ENCODE peak calls at places on chromosomes 4 and X, in five cellular contexts. One of them, this sample, is unnamed.

GRCh38 chrX:49844622-49845021 is 15.5 kb downstream of the PAGE4 start:
- DNase-seq in IMR-90: no peak
- DNase-seq in neuronal stem cell: no peak
- DNase-seq in trophoblast cell: no peak
- DNase-seq in H9: no peak
- DNase-seq in this sample: no peak

GRCh38 chr4:56289934-56290333 is 97.4 kb downstream of the AASDH start:
- DNase-seq in H9: no peak
- DNase-seq in IMR-90: no peak
- DNase-seq in neuronal stem cell: no peak
- DNase-seq in trophoblast cell: peak; percentile 77
- DNase-seq in this sample: no peak

GRCh38 chr4:67436742-67437141 is 108.6 kb downstream of the CENPC start:
- DNase-seq in trophoblast cell: no peak
- DNase-seq in H9: no peak
- DNase-seq in IMR-90: peak; percentile 27
- DNase-seq in neuronal stem cell: no peak
- DNase-seq in this sample: peak; percentile 47

GRCh38 chrX:95754411-95754810 is 930.2 kb upstream of the DIAPH2 start:
- DNase-seq in trophoblast cell: no peak
- DNase-seq in IMR-90: no peak
- DNase-seq in neuronal stem cell: no peak
- DNase-seq in H9: no peak
- DNase-seq in this sample: no peak

GRCh38 chr4:156790866-156791265 is 180.7 kb downstream of the PDGFC start:
- DNase-seq in H9: no peak
- DNase-seq in trophoblast cell: no peak
- DNase-seq in IMR-90: peak; percentile 73
- DNase-seq in neuronal stem cell: peak; percentile 43
- DNase-seq in this sample: peak; percentile 79

GRCh38 chr4:184825394-184826314 is at the start of gene ACSL1:
- DNase-seq in neuronal stem cell: peak; percentile 69
- DNase-seq in H9: peak; percentile 71
- DNase-seq in trophoblast cell: peak; percentile 70
- DNase-seq in IMR-90: peak; percentile 53
- DNase-seq in this sample: peak; percentile 64

GRCh38 chrX:1618689-1619088 is 3.8 kb downstream of the ASMT start:
- DNase-seq in H9: peak; percentile 73
- DNase-seq in IMR-90: no peak
- DNase-seq in trophoblast cell: no peak
- DNase-seq in neuronal stem cell: no peak
- DNase-seq in this sample: no peak

GRCh38 chr4:10529256-10529890 is 72.1 kb upstream of the ZNF518B start:
- DNase-seq in IMR-90: no peak
- DNase-seq in trophoblast cell: peak; percentile 28
- DNase-seq in neuronal stem cell: no peak
- DNase-seq in H9: no peak
- DNase-seq in this sample: no peak

GRCh38 chrX:51802917-51803688 is 59.9 kb downstream of the GSPT2 start:
- DNase-seq in IMR-90: peak; percentile 67
- DNase-seq in neuronal stem cell: peak; percentile 12
- DNase-seq in trophoblast cell: peak; percentile 7
- DNase-seq in H9: peak; percentile 81
- DNase-seq in this sample: peak; percentile 50

GRCh38 chr4:151541438-151542071 is 132.6 kb downstream of the FHIP1A start:
- DNase-seq in IMR-90: peak; percentile 58
- DNase-seq in H9: no peak
- DNase-seq in neuronal stem cell: peak; percentile 5
- DNase-seq in trophoblast cell: no peak
- DNase-seq in this sample: peak; percentile 84

GRCh38 chrX:87518504-87518903 is 902 bp downstream of the KLHL4 start:
- DNase-seq in H9: no peak
- DNase-seq in neuronal stem cell: no peak
- DNase-seq in trophoblast cell: no peak
- DNase-seq in IMR-90: peak; percentile 18
- DNase-seq in this sample: peak; percentile 42

GRCh38 chrX:87516716-87517115 is 886 bp upstream of the KLHL4 start:
- DNase-seq in neuronal stem cell: no peak
- DNase-seq in trophoblast cell: no peak
- DNase-seq in IMR-90: peak; percentile 55
- DNase-seq in H9: no peak
- DNase-seq in this sample: peak; percentile 15

GRCh38 chrX:87517571-87518141 is at the start of gene KLHL4:
- DNase-seq in IMR-90: peak; percentile 74
- DNase-seq in trophoblast cell: no peak
- DNase-seq in H9: peak; percentile 76
- DNase-seq in neuronal stem cell: peak; percentile 51
- DNase-seq in this sample: peak; percentile 82
- H3K9ac ChIP-seq in IMR-90: no peak within 1 kb of the TSS
- H3K9ac ChIP-seq in trophoblast cell: no peak within 1 kb of the TSS
- H3K9ac ChIP-seq in H9: peak within 1 kb of the TSS; percentile 85
- H3K9ac ChIP-seq in neuronal stem cell: no peak within 1 kb of the TSS
- H3K9ac ChIP-seq in this sample: peak within 1 kb of the TSS; percentile 28

GRCh38 chr4:115332078-115332477 is 218.7 kb upstream of the NDST4 start:
- DNase-seq in trophoblast cell: no peak
- DNase-seq in H9: no peak
- DNase-seq in neuronal stem cell: no peak
- DNase-seq in IMR-90: no peak
- DNase-seq in this sample: peak; percentile 2
- H3K14ac ChIP-seq in trophoblast cell: no peak overlapping the region
- H3K14ac ChIP-seq in H9: no peak overlapping the region
- H3K14ac ChIP-seq in neuronal stem cell: no peak overlapping the region
- H3K14ac ChIP-seq in IMR-90: no peak overlapping the region
- H3K14ac ChIP-seq in this sample: no peak overlapping the region

GRCh38 chr4:81550005-81550896 is 78.5 kb upstream of the RASGEF1B start:
- DNase-seq in IMR-90: no peak
- DNase-seq in H9: no peak
- DNase-seq in trophoblast cell: no peak
- DNase-seq in neuronal stem cell: no peak
- DNase-seq in this sample: no peak
- H2BK120ac ChIP-seq in IMR-90: no peak overlapping the region
- H2BK120ac ChIP-seq in H9: no peak overlapping the region
- H2BK120ac ChIP-seq in trophoblast cell: no peak overlapping the region
- H2BK120ac ChIP-seq in neuronal stem cell: no peak overlapping the region
- H2BK120ac ChIP-seq in this sample: no peak overlapping the region

GRCh38 chr4:187480146-187481145 is 515.1 kb upstream of the ZFP42 start:
- DNase-seq in H9: no peak
- DNase-seq in trophoblast cell: no peak
- DNase-seq in IMR-90: peak; percentile 47
- DNase-seq in neuronal stem cell: no peak
- DNase-seq in this sample: peak; percentile 83
- H3K9ac ChIP-seq in H9: no peak overlapping the region
- H3K9ac ChIP-seq in trophoblast cell: no peak overlapping the region
- H3K9ac ChIP-seq in IMR-90: no peak overlapping the region
- H3K9ac ChIP-seq in neuronal stem cell: no peak overlapping the region
- H3K9ac ChIP-seq in this sample: no peak overlapping the region

This sample was measured in mesenchymal stem cell.